ENCODE peak calls at places on chromosomes 6 and 20, in four cellular contexts. V is H1, S is HepG2, P is K562. Z is an unnamed sample.

GRCh38 chr20:59386819-59387218 is 86.4 kb downstream of the EDN3 start:
- DNase-seq in S (no peak), V (no peak), P (no peak), Z (no peak)

GRCh38 chr6:154164397-154164796 is 125.4 kb downstream of the OPRM1 start:
- DNase-seq in P (no peak), V (no peak), S (no peak), Z (no peak)

GRCh38 chr20:44832724-44833123 is 22.4 kb upstream of the RIMS4 start:
- DNase-seq in S (no peak), V (no peak), P (no peak), Z (peak)

GRCh38 chr6:109515781-109516409 is 32.9 kb upstream of the ZBTB24 start:
- DNase-seq in V (no peak), P (no peak), S (no peak), Z (no peak)

GRCh38 chr20:7010584-7010983 is 243.1 kb downstream of the BMP2 start:
- DNase-seq in S (no peak), V (no peak), P (no peak), Z (no peak)

GRCh38 chr20:52086878-52087277 is 104.7 kb downstream of the ZFP64 start:
- DNase-seq in S (no peak), V (no peak), P (no peak), Z (no peak)

GRCh38 chr6:125009578-125009977 is 47.3 kb downstream of the RNF217 start:
- DNase-seq in V (no peak), P (no peak), S (no peak), Z (no peak)

GRCh38 chr6:89034586-89035251 is 45.8 kb upstream of the PNRC1 start:
- DNase-seq in S (peak), V (no peak), P (no peak), Z (no peak)

GRCh38 chr6:11605507-11605905 is 68.0 kb downstream of the TMEM170B start:
- DNase-seq in S (no peak), V (no peak), P (no peak), Z (no peak)

GRCh38 chr6:82989891-82990290 is 75.8 kb downstream of the UBE3D start:
- DNase-seq in S (no peak), P (no peak), V (no peak), Z (no peak)

GRCh38 chr6:111898452-111898851 is 25.2 kb upstream of the FYN start:
- DNase-seq in S (peak), P (no peak), V (no peak), Z (no peak)

GRCh38 chr6:90127589-90127988 is 169.1 kb downstream of the BACH2 start:
- DNase-seq in S (no peak), V (no peak), P (no peak), Z (no peak)

GRCh38 chr6:106056060-106056737 is 29.9 kb upstream of the PRDM1 start:
- DNase-seq in S (no peak), V (no peak), P (no peak), Z (no peak)

GRCh38 chr20:40949346-40949745 is 79.3 kb upstream of the TOP1 start:
- DNase-seq in V (no peak), P (no peak), S (no peak), Z (no peak)

GRCh38 chr20:58717278-58718091 is 24.9 kb downstream of the NPEPL1 start:
- DNase-seq in P (no peak), S (no peak), V (no peak), Z (no peak)

GRCh38 chr6:16292432-16292831 is 54.0 kb downstream of the GMPR start:
- DNase-seq in S (no peak), V (no peak), P (no peak), Z (no peak)

GRCh38 chr6:7828123-7828522 is 82.5 kb downstream of the TXNDC5 start:
- DNase-seq in P (no peak), V (no peak), S (no peak), Z (no peak)

GRCh38 chr6:4914412-4915159 is 89.3 kb downstream of the RPP40 start:
- DNase-seq in V (no peak), S (no peak), P (no peak), Z (no peak)

GRCh38 chr6:90739339-90739738 is 152.5 kb upstream of the MAP3K7 start:
- DNase-seq in V (no peak), P (no peak), S (no peak), Z (no peak)

GRCh38 chr20:54555150-54555549 is 79.8 kb downstream of the DOK5 start:
- DNase-seq in V (no peak), P (no peak), S (no peak), Z (no peak)

GRCh38 chr6:79949235-79949634 is 1.9 kb upstream of the ELOVL4 start:
- DNase-seq in S (peak), V (no peak), P (peak), Z (peak)

GRCh38 chr6:11253594-11253993 is 21.1 kb upstream of the NEDD9 start:
- DNase-seq in S (no peak), V (no peak), P (no peak), Z (no peak)

GRCh38 chr6:5190467-5190866 is 70.3 kb downstream of the LYRM4 start:
- DNase-seq in S (peak), P (no peak), V (no peak), Z (no peak)

GRCh38 chr6:163323719-163324118 is 90.8 kb upstream of the QKI start:
- DNase-seq in P (no peak), S (no peak), V (no peak), Z (no peak)

GRCh38 chr20:62426678-62427077 is 661 bp downstream of the RBBP8NL start:
- DNase-seq in S (no peak), V (no peak), P (no peak), Z (no peak)

GRCh38 chr6:108609276-108609769 is 48.6 kb downstream of the FOXO3 start:
- DNase-seq in V (no peak), P (no peak), S (no peak), Z (peak)

GRCh38 chr6:163764565-163764964 is 350.0 kb downstream of the QKI start:
- DNase-seq in S (no peak), V (no peak), P (no peak), Z (no peak)

GRCh38 chr6:44453146-44453545 is 65.6 kb downstream of the CDC5L start:
- DNase-seq in P (no peak), V (no peak), S (no peak), Z (no peak)

GRCh38 chr6:105646391-105646867 is 243.5 kb upstream of the PREP start:
- DNase-seq in S (no peak), P (no peak), V (no peak), Z (no peak)

GRCh38 chr20:40686434-40686882 is 2.6 kb downstream of the MAFB start:
- DNase-seq in S (no peak), V (no peak), P (no peak), Z (no peak)

GRCh38 chr6:103674790-103675189 is 1184.9 kb downstream of the HACE1 start:
- DNase-seq in V (no peak), P (no peak), S (no peak), Z (no peak)

GRCh38 chr6:103675807-103676406 is 1183.8 kb downstream of the HACE1 start:
- DNase-seq in P (no peak), V (no peak), S (no peak), Z (no peak)

GRCh38 chr6:103677290-103677689 is 1182.4 kb downstream of the HACE1 start:
- DNase-seq in S (no peak), V (no peak), P (no peak), Z (no peak)

DNA sequence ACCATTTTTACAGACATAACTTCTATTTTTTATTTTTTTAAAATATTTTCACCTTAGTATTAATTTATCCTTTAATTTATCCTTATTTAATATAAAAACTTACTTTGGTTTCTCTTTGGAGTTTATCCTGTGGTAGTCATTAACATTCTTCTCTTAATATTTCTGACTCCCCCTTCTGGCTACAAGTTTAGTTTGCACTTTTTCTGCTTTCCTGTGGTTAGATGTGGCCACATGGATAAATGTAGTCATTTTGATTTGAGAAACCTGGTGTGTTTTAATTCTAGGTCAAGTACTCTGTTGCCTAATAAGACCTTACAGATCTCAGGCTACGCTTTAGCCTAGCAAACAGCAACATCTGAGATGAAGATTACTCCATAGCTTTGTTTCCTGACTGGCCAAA is 1187.5 kb downstream of the HACE1 start:
- DNase-seq in P (no peak), V (no peak), S (no peak), Z (peak)
- TF ChIP-seq ATF3 in P (no peak), V (no peak), S (no peak), Z (no peak)

DNA sequence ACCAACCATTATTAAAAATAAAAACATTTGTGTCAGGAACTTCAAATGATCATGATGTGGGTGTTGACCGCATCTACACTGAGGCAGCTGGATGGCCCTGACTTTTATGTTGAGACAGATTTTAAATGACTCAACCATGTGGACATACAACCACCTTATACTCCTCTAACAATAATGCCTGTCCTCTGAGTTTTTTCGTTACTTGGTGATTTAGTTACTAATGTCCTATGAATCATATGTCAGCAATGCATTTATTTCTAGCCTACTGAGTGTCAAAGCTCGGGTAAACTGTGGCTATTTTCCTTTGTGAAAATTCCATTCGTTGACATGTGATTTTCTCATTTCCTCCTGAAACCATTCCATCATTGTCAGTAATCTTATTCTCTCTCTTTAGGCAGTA is 38.9 kb upstream of the NKX2-4 start:
- DNase-seq in S (peak), P (no peak), V (no peak), Z (peak)
- TF ChIP-seq FOSL1 in S (no peak), P (no peak), V (no peak), Z (peak)

GRCh38 chr6:129852257-129852858 is 8.8 kb downstream of the TMEM244 start:
- DNase-seq in P (peak), S (peak), V (no peak), Z (peak)
- TF ChIP-seq CEBPB in P (peak), S (no peak), V (no peak), Z (peak)

GRCh38 chr20:8635837-8636236 is 433.1 kb upstream of the PLCB4 start:
- DNase-seq in S (no peak), V (no peak), P (no peak), Z (no peak)

GRCh38 chr20:8635048-8635572 is 433.8 kb upstream of the PLCB4 start:
- DNase-seq in P (no peak), S (no peak), V (no peak), Z (no peak)

GRCh38 chr20:8642247-8642646 is 426.6 kb upstream of the PLCB4 start:
- DNase-seq in S (no peak), V (no peak), P (no peak), Z (no peak)

GRCh38 chr20:8639112-8639778 is 429.6 kb upstream of the PLCB4 start:
- DNase-seq in P (no peak), S (no peak), V (no peak), Z (no peak)

DNA sequence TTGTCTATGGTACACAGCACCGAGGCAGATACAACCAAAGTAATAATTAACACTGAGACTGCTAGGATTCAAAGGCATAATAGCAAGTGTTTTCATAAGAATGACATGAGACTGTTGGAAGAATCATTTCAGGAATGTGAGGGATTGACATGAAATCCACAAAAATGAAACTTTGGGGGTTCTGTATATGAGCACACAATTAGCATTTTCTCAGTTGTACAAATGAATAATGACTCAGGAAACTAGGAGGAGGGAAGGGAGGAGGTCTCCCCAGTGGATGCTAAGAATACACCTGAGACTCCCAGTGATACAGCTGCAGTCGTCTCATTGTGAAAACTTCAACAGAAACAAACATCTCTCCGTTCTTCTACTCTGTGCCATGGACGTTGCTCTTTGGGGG is 428.4 kb upstream of the PLCB4 start:
- DNase-seq in S (no peak), P (no peak), V (no peak), Z (no peak)
- TF ChIP-seq ATF3 in S (no peak), P (no peak), V (no peak), Z (no peak)

DNA sequence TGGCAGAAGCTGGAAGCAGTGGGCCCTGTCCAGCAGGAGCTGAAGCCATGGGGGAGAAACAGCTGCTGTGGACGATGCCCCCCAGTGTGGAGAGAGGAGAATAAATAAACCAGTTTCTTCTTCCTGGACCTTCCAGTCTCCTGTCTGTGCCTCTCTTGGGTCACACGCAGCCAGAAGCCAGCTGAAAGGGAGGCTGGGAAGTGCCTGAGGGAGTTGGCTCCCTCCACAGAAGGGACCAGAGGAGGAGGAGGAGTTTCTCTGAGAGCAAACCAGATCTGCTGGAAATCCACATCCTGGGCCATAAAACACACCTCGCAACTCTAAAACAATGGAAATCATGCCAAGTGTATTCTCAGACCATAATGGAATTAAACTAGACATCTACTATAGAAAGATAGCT is 577.0 kb downstream of the CDH26 start:
- DNase-seq in P (no peak), V (no peak), S (no peak), Z (no peak)
- TF ChIP-seq FOSL1 in P (no peak), V (no peak), S (no peak), Z (no peak)

GRCh38 chr6:151005126-151005525 is 139.6 kb downstream of the MTHFD1L start:
- DNase-seq in V (no peak), P (no peak), S (no peak), Z (no peak)

GRCh38 chr6:151007069-151007468 is 141.6 kb downstream of the MTHFD1L start:
- DNase-seq in V (no peak), P (no peak), S (no peak), Z (no peak)

GRCh38 chr6:151005896-151006632 is 140.6 kb downstream of the MTHFD1L start:
- DNase-seq in P (no peak), V (no peak), S (no peak), Z (no peak)

GRCh38 chr6:151002562-151002961 is 137.1 kb downstream of the MTHFD1L start:
- DNase-seq in V (no peak), S (no peak), P (no peak), Z (no peak)

GRCh38 chr6:151004415-151005024 is 139.0 kb downstream of the MTHFD1L start:
- DNase-seq in P (no peak), S (peak), V (no peak), Z (no peak)
- TF ChIP-seq CEBPB in P (peak), S (no peak), V (no peak), Z (peak)

GRCh38 chr20:57659789-57660509 is 39.7 kb upstream of the ZBP1 start:
- DNase-seq in P (no peak), S (no peak), V (no peak), Z (no peak)
- TF ChIP-seq ATF3 in P (no peak), S (no peak), V (no peak), Z (no peak)